ENCODE peak calls at places on chromosomes 6 and 20, in nine cellular contexts. One of them, this sample, is unnamed.

GRCh38 chr6:150201791-150202329 is 59.0 kb downstream of the PPP1R14C start:
- DNase-seq in sigmoid colon: no peak
- DNase-seq in midbrain: no peak
- DNase-seq in effector memory CD4-positive, alpha-beta T cell: no peak
- DNase-seq in iPS-NIHi11: no peak
- DNase-seq in CD4-positive, alpha-beta T cell: no peak
- DNase-seq in stimulated activated CD8-positive, alpha-beta memory T cell treated with anti-CD3 and anti-CD28 coated beads, Interleukin-7, amount 100 ng/mL, for 1 hour: no peak
- DNase-seq in stimulated activated CD4-positive, alpha-beta T cell treated with anti-CD3 and anti-CD28 coated beads, Interleukin-4, amount 100 ng/mL, for 48 hours: no peak
- DNase-seq in NCI-H524 treated with DMSO at 0.1 percent for 48 hours: no peak
- DNase-seq in this sample: no peak

GRCh38 chr6:90955246-90955645 is 368.4 kb upstream of the MAP3K7 start:
- DNase-seq in NCI-H524 treated with DMSO at 0.1 percent for 48 hours: no peak
- DNase-seq in CD4-positive, alpha-beta T cell: no peak
- DNase-seq in sigmoid colon: no peak
- DNase-seq in stimulated activated CD4-positive, alpha-beta T cell treated with anti-CD3 and anti-CD28 coated beads, Interleukin-4, amount 100 ng/mL, for 48 hours: no peak
- DNase-seq in effector memory CD4-positive, alpha-beta T cell: no peak
- DNase-seq in iPS-NIHi11: no peak
- DNase-seq in midbrain: no peak
- DNase-seq in stimulated activated CD8-positive, alpha-beta memory T cell treated with anti-CD3 and anti-CD28 coated beads, Interleukin-7, amount 100 ng/mL, for 1 hour: no peak
- DNase-seq in this sample: no peak

GRCh38 chr6:16472349-16473069 is 234.1 kb downstream of the GMPR start:
- DNase-seq in stimulated activated CD8-positive, alpha-beta memory T cell treated with anti-CD3 and anti-CD28 coated beads, Interleukin-7, amount 100 ng/mL, for 1 hour: no peak
- DNase-seq in CD4-positive, alpha-beta T cell: no peak
- DNase-seq in sigmoid colon: no peak
- DNase-seq in effector memory CD4-positive, alpha-beta T cell: no peak
- DNase-seq in stimulated activated CD4-positive, alpha-beta T cell treated with anti-CD3 and anti-CD28 coated beads, Interleukin-4, amount 100 ng/mL, for 48 hours: no peak
- DNase-seq in NCI-H524 treated with DMSO at 0.1 percent for 48 hours: no peak
- DNase-seq in iPS-NIHi11: no peak
- DNase-seq in midbrain: no peak
- DNase-seq in this sample: peak; percentile 76

GRCh38 chr6:92810913-92811312 is 608.4 kb downstream of the EPHA7 start:
- DNase-seq in effector memory CD4-positive, alpha-beta T cell: no peak
- DNase-seq in iPS-NIHi11: peak; percentile 63
- DNase-seq in stimulated activated CD4-positive, alpha-beta T cell treated with anti-CD3 and anti-CD28 coated beads, Interleukin-4, amount 100 ng/mL, for 48 hours: no peak
- DNase-seq in stimulated activated CD8-positive, alpha-beta memory T cell treated with anti-CD3 and anti-CD28 coated beads, Interleukin-7, amount 100 ng/mL, for 1 hour: no peak
- DNase-seq in CD4-positive, alpha-beta T cell: no peak
- DNase-seq in sigmoid colon: no peak
- DNase-seq in midbrain: no peak
- DNase-seq in NCI-H524 treated with DMSO at 0.1 percent for 48 hours: peak; percentile 35
- DNase-seq in this sample: peak; percentile 65

GRCh38 chr20:57389695-57390603 is 1.2 kb upstream of the RBM38 start:
- DNase-seq in sigmoid colon: peak; percentile 74
- DNase-seq in CD4-positive, alpha-beta T cell: peak; percentile 57
- DNase-seq in midbrain: no peak
- DNase-seq in NCI-H524 treated with DMSO at 0.1 percent for 48 hours: no peak
- DNase-seq in stimulated activated CD8-positive, alpha-beta memory T cell treated with anti-CD3 and anti-CD28 coated beads, Interleukin-7, amount 100 ng/mL, for 1 hour: no peak
- DNase-seq in stimulated activated CD4-positive, alpha-beta T cell treated with anti-CD3 and anti-CD28 coated beads, Interleukin-4, amount 100 ng/mL, for 48 hours: peak; percentile 61
- DNase-seq in effector memory CD4-positive, alpha-beta T cell: peak; percentile 74
- DNase-seq in iPS-NIHi11: no peak
- DNase-seq in this sample: peak; percentile 36

GRCh38 chr20:64223526-64224067 is 32.0 kb upstream of the PCMTD2 start:
- DNase-seq in NCI-H524 treated with DMSO at 0.1 percent for 48 hours: no peak
- DNase-seq in sigmoid colon: no peak
- DNase-seq in stimulated activated CD8-positive, alpha-beta memory T cell treated with anti-CD3 and anti-CD28 coated beads, Interleukin-7, amount 100 ng/mL, for 1 hour: no peak
- DNase-seq in effector memory CD4-positive, alpha-beta T cell: no peak
- DNase-seq in iPS-NIHi11: peak; percentile 95
- DNase-seq in midbrain: no peak
- DNase-seq in CD4-positive, alpha-beta T cell: no peak
- DNase-seq in stimulated activated CD4-positive, alpha-beta T cell treated with anti-CD3 and anti-CD28 coated beads, Interleukin-4, amount 100 ng/mL, for 48 hours: no peak
- DNase-seq in this sample: peak; percentile 50

GRCh38 chr6:39263299-39264037 is 34.2 kb upstream of the KCNK5 start:
- DNase-seq in effector memory CD4-positive, alpha-beta T cell: no peak
- DNase-seq in CD4-positive, alpha-beta T cell: no peak
- DNase-seq in stimulated activated CD4-positive, alpha-beta T cell treated with anti-CD3 and anti-CD28 coated beads, Interleukin-4, amount 100 ng/mL, for 48 hours: no peak
- DNase-seq in sigmoid colon: no peak
- DNase-seq in NCI-H524 treated with DMSO at 0.1 percent for 48 hours: no peak
- DNase-seq in stimulated activated CD8-positive, alpha-beta memory T cell treated with anti-CD3 and anti-CD28 coated beads, Interleukin-7, amount 100 ng/mL, for 1 hour: no peak
- DNase-seq in iPS-NIHi11: peak; percentile 53
- DNase-seq in midbrain: no peak
- DNase-seq in this sample: no peak

GRCh38 chr20:46117704-46118467 is at the start of gene CD40:
- DNase-seq in stimulated activated CD4-positive, alpha-beta T cell treated with anti-CD3 and anti-CD28 coated beads, Interleukin-4, amount 100 ng/mL, for 48 hours: peak; percentile 57
- DNase-seq in effector memory CD4-positive, alpha-beta T cell: peak; percentile 62
- DNase-seq in CD4-positive, alpha-beta T cell: peak; percentile 58
- DNase-seq in sigmoid colon: peak; percentile 95
- DNase-seq in stimulated activated CD8-positive, alpha-beta memory T cell treated with anti-CD3 and anti-CD28 coated beads, Interleukin-7, amount 100 ng/mL, for 1 hour: peak; percentile 45
- DNase-seq in midbrain: peak; percentile 44
- DNase-seq in NCI-H524 treated with DMSO at 0.1 percent for 48 hours: no peak
- DNase-seq in iPS-NIHi11: peak; percentile 98
- DNase-seq in this sample: peak; percentile 62

GRCh38 chr20:10591956-10592521 is 81.8 kb downstream of the JAG1 start:
- DNase-seq in midbrain: no peak
- DNase-seq in iPS-NIHi11: no peak
- DNase-seq in NCI-H524 treated with DMSO at 0.1 percent for 48 hours: no peak
- DNase-seq in sigmoid colon: no peak
- DNase-seq in stimulated activated CD4-positive, alpha-beta T cell treated with anti-CD3 and anti-CD28 coated beads, Interleukin-4, amount 100 ng/mL, for 48 hours: no peak
- DNase-seq in stimulated activated CD8-positive, alpha-beta memory T cell treated with anti-CD3 and anti-CD28 coated beads, Interleukin-7, amount 100 ng/mL, for 1 hour: no peak
- DNase-seq in CD4-positive, alpha-beta T cell: no peak
- DNase-seq in effector memory CD4-positive, alpha-beta T cell: no peak
- DNase-seq in this sample: no peak

GRCh38 chr6:38720295-38720694 is 5.2 kb downstream of the DNAH8 start:
- DNase-seq in stimulated activated CD8-positive, alpha-beta memory T cell treated with anti-CD3 and anti-CD28 coated beads, Interleukin-7, amount 100 ng/mL, for 1 hour: no peak
- DNase-seq in stimulated activated CD4-positive, alpha-beta T cell treated with anti-CD3 and anti-CD28 coated beads, Interleukin-4, amount 100 ng/mL, for 48 hours: no peak
- DNase-seq in CD4-positive, alpha-beta T cell: no peak
- DNase-seq in NCI-H524 treated with DMSO at 0.1 percent for 48 hours: no peak
- DNase-seq in effector memory CD4-positive, alpha-beta T cell: no peak
- DNase-seq in midbrain: no peak
- DNase-seq in sigmoid colon: no peak
- DNase-seq in iPS-NIHi11: peak; percentile 21
- DNase-seq in this sample: peak; percentile 53

GRCh38 chr6:41571066-41571780 is 25.0 kb downstream of the FOXP4 start:
- DNase-seq in CD4-positive, alpha-beta T cell: no peak
- DNase-seq in stimulated activated CD4-positive, alpha-beta T cell treated with anti-CD3 and anti-CD28 coated beads, Interleukin-4, amount 100 ng/mL, for 48 hours: no peak
- DNase-seq in midbrain: no peak
- DNase-seq in stimulated activated CD8-positive, alpha-beta memory T cell treated with anti-CD3 and anti-CD28 coated beads, Interleukin-7, amount 100 ng/mL, for 1 hour: no peak
- DNase-seq in sigmoid colon: no peak
- DNase-seq in NCI-H524 treated with DMSO at 0.1 percent for 48 hours: no peak
- DNase-seq in effector memory CD4-positive, alpha-beta T cell: no peak
- DNase-seq in iPS-NIHi11: no peak
- DNase-seq in this sample: no peak

GRCh38 chr20:57388953-57389694 is 2.1 kb upstream of the RBM38 start:
- DNase-seq in NCI-H524 treated with DMSO at 0.1 percent for 48 hours: no peak
- DNase-seq in iPS-NIHi11: peak; percentile 90
- DNase-seq in effector memory CD4-positive, alpha-beta T cell: peak; percentile 30
- DNase-seq in stimulated activated CD8-positive, alpha-beta memory T cell treated with anti-CD3 and anti-CD28 coated beads, Interleukin-7, amount 100 ng/mL, for 1 hour: no peak
- DNase-seq in sigmoid colon: peak; percentile 92
- DNase-seq in midbrain: peak; percentile 61
- DNase-seq in CD4-positive, alpha-beta T cell: peak; percentile 43
- DNase-seq in stimulated activated CD4-positive, alpha-beta T cell treated with anti-CD3 and anti-CD28 coated beads, Interleukin-4, amount 100 ng/mL, for 48 hours: no peak
- DNase-seq in this sample: peak; percentile 45

GRCh38 chr6:105522626-105523322 is 119.9 kb upstream of the PREP start:
- DNase-seq in CD4-positive, alpha-beta T cell: no peak
- DNase-seq in stimulated activated CD4-positive, alpha-beta T cell treated with anti-CD3 and anti-CD28 coated beads, Interleukin-4, amount 100 ng/mL, for 48 hours: no peak
- DNase-seq in NCI-H524 treated with DMSO at 0.1 percent for 48 hours: no peak
- DNase-seq in stimulated activated CD8-positive, alpha-beta memory T cell treated with anti-CD3 and anti-CD28 coated beads, Interleukin-7, amount 100 ng/mL, for 1 hour: no peak
- DNase-seq in sigmoid colon: no peak
- DNase-seq in midbrain: no peak
- DNase-seq in iPS-NIHi11: no peak
- DNase-seq in effector memory CD4-positive, alpha-beta T cell: no peak
- DNase-seq in this sample: peak; percentile 40

GRCh38 chr6:33160728-33161323 is 31.4 kb downstream of the COL11A2 start:
- DNase-seq in stimulated activated CD4-positive, alpha-beta T cell treated with anti-CD3 and anti-CD28 coated beads, Interleukin-4, amount 100 ng/mL, for 48 hours: no peak
- DNase-seq in midbrain: no peak
- DNase-seq in sigmoid colon: peak; percentile 90
- DNase-seq in stimulated activated CD8-positive, alpha-beta memory T cell treated with anti-CD3 and anti-CD28 coated beads, Interleukin-7, amount 100 ng/mL, for 1 hour: no peak
- DNase-seq in iPS-NIHi11: peak; percentile 70
- DNase-seq in effector memory CD4-positive, alpha-beta T cell: no peak
- DNase-seq in CD4-positive, alpha-beta T cell: no peak
- DNase-seq in NCI-H524 treated with DMSO at 0.1 percent for 48 hours: no peak
- DNase-seq in this sample: peak; percentile 82

GRCh38 chr20:51354769-51355319 is 187.7 kb downstream of the NFATC2 start:
- DNase-seq in iPS-NIHi11: no peak
- DNase-seq in stimulated activated CD8-positive, alpha-beta memory T cell treated with anti-CD3 and anti-CD28 coated beads, Interleukin-7, amount 100 ng/mL, for 1 hour: no peak
- DNase-seq in midbrain: no peak
- DNase-seq in sigmoid colon: peak; percentile 63
- DNase-seq in stimulated activated CD4-positive, alpha-beta T cell treated with anti-CD3 and anti-CD28 coated beads, Interleukin-4, amount 100 ng/mL, for 48 hours: no peak
- DNase-seq in CD4-positive, alpha-beta T cell: no peak
- DNase-seq in NCI-H524 treated with DMSO at 0.1 percent for 48 hours: no peak
- DNase-seq in effector memory CD4-positive, alpha-beta T cell: no peak
- DNase-seq in this sample: peak; percentile 45

GRCh38 chr6:137277971-137278602 is 58.9 kb upstream of the IFNGR1 start:
- DNase-seq in stimulated activated CD8-positive, alpha-beta memory T cell treated with anti-CD3 and anti-CD28 coated beads, Interleukin-7, amount 100 ng/mL, for 1 hour: no peak
- DNase-seq in iPS-NIHi11: peak; percentile 42
- DNase-seq in effector memory CD4-positive, alpha-beta T cell: no peak
- DNase-seq in midbrain: no peak
- DNase-seq in stimulated activated CD4-positive, alpha-beta T cell treated with anti-CD3 and anti-CD28 coated beads, Interleukin-4, amount 100 ng/mL, for 48 hours: no peak
- DNase-seq in NCI-H524 treated with DMSO at 0.1 percent for 48 hours: no peak
- DNase-seq in sigmoid colon: no peak
- DNase-seq in CD4-positive, alpha-beta T cell: no peak
- DNase-seq in this sample: peak; percentile 64

GRCh38 chr6:138817799-138818198 is 21.9 kb downstream of the ECT2L start:
- DNase-seq in NCI-H524 treated with DMSO at 0.1 percent for 48 hours: no peak
- DNase-seq in midbrain: no peak
- DNase-seq in effector memory CD4-positive, alpha-beta T cell: no peak
- DNase-seq in iPS-NIHi11: peak; percentile 75
- DNase-seq in stimulated activated CD8-positive, alpha-beta memory T cell treated with anti-CD3 and anti-CD28 coated beads, Interleukin-7, amount 100 ng/mL, for 1 hour: no peak
- DNase-seq in CD4-positive, alpha-beta T cell: no peak
- DNase-seq in sigmoid colon: no peak
- DNase-seq in stimulated activated CD4-positive, alpha-beta T cell treated with anti-CD3 and anti-CD28 coated beads, Interleukin-4, amount 100 ng/mL, for 48 hours: no peak
- DNase-seq in this sample: peak; percentile 95

GRCh38 chr20:58260006-58260405 is 31.6 kb upstream of the ANKRD60 start:
- DNase-seq in sigmoid colon: no peak
- DNase-seq in effector memory CD4-positive, alpha-beta T cell: no peak
- DNase-seq in CD4-positive, alpha-beta T cell: no peak
- DNase-seq in midbrain: no peak
- DNase-seq in NCI-H524 treated with DMSO at 0.1 percent for 48 hours: no peak
- DNase-seq in stimulated activated CD4-positive, alpha-beta T cell treated with anti-CD3 and anti-CD28 coated beads, Interleukin-4, amount 100 ng/mL, for 48 hours: no peak
- DNase-seq in iPS-NIHi11: no peak
- DNase-seq in stimulated activated CD8-positive, alpha-beta memory T cell treated with anti-CD3 and anti-CD28 coated beads, Interleukin-7, amount 100 ng/mL, for 1 hour: no peak
- DNase-seq in this sample: no peak

GRCh38 chr20:9442858-9443257 is 71.5 kb upstream of the LAMP5 start:
- DNase-seq in stimulated activated CD8-positive, alpha-beta memory T cell treated with anti-CD3 and anti-CD28 coated beads, Interleukin-7, amount 100 ng/mL, for 1 hour: no peak
- DNase-seq in effector memory CD4-positive, alpha-beta T cell: no peak
- DNase-seq in sigmoid colon: no peak
- DNase-seq in iPS-NIHi11: no peak
- DNase-seq in midbrain: no peak
- DNase-seq in stimulated activated CD4-positive, alpha-beta T cell treated with anti-CD3 and anti-CD28 coated beads, Interleukin-4, amount 100 ng/mL, for 48 hours: no peak
- DNase-seq in NCI-H524 treated with DMSO at 0.1 percent for 48 hours: no peak
- DNase-seq in CD4-positive, alpha-beta T cell: no peak
- DNase-seq in this sample: peak; percentile 22

GRCh38 chr6:31558631-31559500 is 11.5 kb downstream of the NFKBIL1 start:
- DNase-seq in sigmoid colon: peak; percentile 69
- DNase-seq in stimulated activated CD8-positive, alpha-beta memory T cell treated with anti-CD3 and anti-CD28 coated beads, Interleukin-7, amount 100 ng/mL, for 1 hour: peak; percentile 38
- DNase-seq in stimulated activated CD4-positive, alpha-beta T cell treated with anti-CD3 and anti-CD28 coated beads, Interleukin-4, amount 100 ng/mL, for 48 hours: peak; percentile 42
- DNase-seq in midbrain: peak; percentile 47
- DNase-seq in effector memory CD4-positive, alpha-beta T cell: peak; percentile 64
- DNase-seq in CD4-positive, alpha-beta T cell: peak; percentile 55
- DNase-seq in NCI-H524 treated with DMSO at 0.1 percent for 48 hours: no peak
- DNase-seq in iPS-NIHi11: no peak
- DNase-seq in this sample: no peak

GRCh38 chr20:1383621-1384404 is 9.0 kb downstream of the FKBP1A start:
- DNase-seq in stimulated activated CD8-positive, alpha-beta memory T cell treated with anti-CD3 and anti-CD28 coated beads, Interleukin-7, amount 100 ng/mL, for 1 hour: no peak
- DNase-seq in iPS-NIHi11: no peak
- DNase-seq in NCI-H524 treated with DMSO at 0.1 percent for 48 hours: no peak
- DNase-seq in stimulated activated CD4-positive, alpha-beta T cell treated with anti-CD3 and anti-CD28 coated beads, Interleukin-4, amount 100 ng/mL, for 48 hours: no peak
- DNase-seq in midbrain: no peak
- DNase-seq in CD4-positive, alpha-beta T cell: no peak
- DNase-seq in sigmoid colon: no peak
- DNase-seq in effector memory CD4-positive, alpha-beta T cell: no peak
- DNase-seq in this sample: no peak

GRCh38 chr6:112286010-112286409 is 31.6 kb upstream of the LAMA4 start:
- DNase-seq in effector memory CD4-positive, alpha-beta T cell: peak; percentile 28
- DNase-seq in CD4-positive, alpha-beta T cell: peak; percentile 26
- DNase-seq in NCI-H524 treated with DMSO at 0.1 percent for 48 hours: no peak
- DNase-seq in stimulated activated CD4-positive, alpha-beta T cell treated with anti-CD3 and anti-CD28 coated beads, Interleukin-4, amount 100 ng/mL, for 48 hours: peak; percentile 5
- DNase-seq in sigmoid colon: no peak
- DNase-seq in stimulated activated CD8-positive, alpha-beta memory T cell treated with anti-CD3 and anti-CD28 coated beads, Interleukin-7, amount 100 ng/mL, for 1 hour: peak; percentile 3
- DNase-seq in iPS-NIHi11: no peak
- DNase-seq in midbrain: no peak
- DNase-seq in this sample: no peak

GRCh38 chr6:16712931-16713484 is 48.3 kb downstream of the ATXN1 start:
- DNase-seq in midbrain: peak; percentile 53
- DNase-seq in CD4-positive, alpha-beta T cell: no peak
- DNase-seq in effector memory CD4-positive, alpha-beta T cell: no peak
- DNase-seq in stimulated activated CD4-positive, alpha-beta T cell treated with anti-CD3 and anti-CD28 coated beads, Interleukin-4, amount 100 ng/mL, for 48 hours: no peak
- DNase-seq in iPS-NIHi11: no peak
- DNase-seq in stimulated activated CD8-positive, alpha-beta memory T cell treated with anti-CD3 and anti-CD28 coated beads, Interleukin-7, amount 100 ng/mL, for 1 hour: no peak
- DNase-seq in sigmoid colon: peak; percentile 70
- DNase-seq in NCI-H524 treated with DMSO at 0.1 percent for 48 hours: no peak
- DNase-seq in this sample: peak; percentile 90

GRCh38 chr20:24763386-24764026 is 185.6 kb upstream of the CST7 start:
- DNase-seq in iPS-NIHi11: no peak
- DNase-seq in CD4-positive, alpha-beta T cell: no peak
- DNase-seq in effector memory CD4-positive, alpha-beta T cell: no peak
- DNase-seq in stimulated activated CD4-positive, alpha-beta T cell treated with anti-CD3 and anti-CD28 coated beads, Interleukin-4, amount 100 ng/mL, for 48 hours: no peak
- DNase-seq in sigmoid colon: no peak
- DNase-seq in midbrain: no peak
- DNase-seq in stimulated activated CD8-positive, alpha-beta memory T cell treated with anti-CD3 and anti-CD28 coated beads, Interleukin-7, amount 100 ng/mL, for 1 hour: no peak
- DNase-seq in NCI-H524 treated with DMSO at 0.1 percent for 48 hours: no peak
- DNase-seq in this sample: no peak

GRCh38 chr20:50992733-50993457 is 30.0 kb downstream of the KCNG1 start:
- DNase-seq in stimulated activated CD8-positive, alpha-beta memory T cell treated with anti-CD3 and anti-CD28 coated beads, Interleukin-7, amount 100 ng/mL, for 1 hour: no peak
- DNase-seq in NCI-H524 treated with DMSO at 0.1 percent for 48 hours: peak; percentile 71
- DNase-seq in effector memory CD4-positive, alpha-beta T cell: no peak
- DNase-seq in iPS-NIHi11: peak; percentile 100
- DNase-seq in stimulated activated CD4-positive, alpha-beta T cell treated with anti-CD3 and anti-CD28 coated beads, Interleukin-4, amount 100 ng/mL, for 48 hours: peak; percentile 37
- DNase-seq in CD4-positive, alpha-beta T cell: peak; percentile 37
- DNase-seq in midbrain: no peak
- DNase-seq in sigmoid colon: no peak
- DNase-seq in this sample: peak; percentile 90

GRCh38 chr6:158536891-158537798 is 22.7 kb upstream of the TMEM181 start:
- DNase-seq in sigmoid colon: no peak
- DNase-seq in NCI-H524 treated with DMSO at 0.1 percent for 48 hours: peak; percentile 14
- DNase-seq in stimulated activated CD4-positive, alpha-beta T cell treated with anti-CD3 and anti-CD28 coated beads, Interleukin-4, amount 100 ng/mL, for 48 hours: no peak
- DNase-seq in CD4-positive, alpha-beta T cell: no peak
- DNase-seq in iPS-NIHi11: peak; percentile 84
- DNase-seq in effector memory CD4-positive, alpha-beta T cell: peak; percentile 4
- DNase-seq in midbrain: peak; percentile 24
- DNase-seq in stimulated activated CD8-positive, alpha-beta memory T cell treated with anti-CD3 and anti-CD28 coated beads, Interleukin-7, amount 100 ng/mL, for 1 hour: no peak
- DNase-seq in this sample: no peak

GRCh38 chr20:36548704-36549627 is 7.6 kb downstream of the MYL9 start:
- DNase-seq in stimulated activated CD4-positive, alpha-beta T cell treated with anti-CD3 and anti-CD28 coated beads, Interleukin-4, amount 100 ng/mL, for 48 hours: no peak
- DNase-seq in CD4-positive, alpha-beta T cell: no peak
- DNase-seq in stimulated activated CD8-positive, alpha-beta memory T cell treated with anti-CD3 and anti-CD28 coated beads, Interleukin-7, amount 100 ng/mL, for 1 hour: no peak
- DNase-seq in effector memory CD4-positive, alpha-beta T cell: no peak
- DNase-seq in midbrain: no peak
- DNase-seq in sigmoid colon: peak; percentile 72
- DNase-seq in iPS-NIHi11: no peak
- DNase-seq in NCI-H524 treated with DMSO at 0.1 percent for 48 hours: no peak
- DNase-seq in this sample: no peak

GRCh38 chr6:142478117-142478516 is 176.3 kb downstream of the ADGRG6 start:
- DNase-seq in effector memory CD4-positive, alpha-beta T cell: no peak
- DNase-seq in midbrain: no peak
- DNase-seq in NCI-H524 treated with DMSO at 0.1 percent for 48 hours: peak; percentile 10
- DNase-seq in iPS-NIHi11: peak; percentile 22
- DNase-seq in sigmoid colon: no peak
- DNase-seq in stimulated activated CD4-positive, alpha-beta T cell treated with anti-CD3 and anti-CD28 coated beads, Interleukin-4, amount 100 ng/mL, for 48 hours: no peak
- DNase-seq in CD4-positive, alpha-beta T cell: no peak
- DNase-seq in stimulated activated CD8-positive, alpha-beta memory T cell treated with anti-CD3 and anti-CD28 coated beads, Interleukin-7, amount 100 ng/mL, for 1 hour: no peak
- DNase-seq in this sample: peak; percentile 50

GRCh38 chr6:169848946-169849345 is 97.5 kb downstream of the ERMARD start:
- DNase-seq in stimulated activated CD8-positive, alpha-beta memory T cell treated with anti-CD3 and anti-CD28 coated beads, Interleukin-7, amount 100 ng/mL, for 1 hour: no peak
- DNase-seq in midbrain: no peak
- DNase-seq in sigmoid colon: no peak
- DNase-seq in iPS-NIHi11: no peak
- DNase-seq in stimulated activated CD4-positive, alpha-beta T cell treated with anti-CD3 and anti-CD28 coated beads, Interleukin-4, amount 100 ng/mL, for 48 hours: no peak
- DNase-seq in effector memory CD4-positive, alpha-beta T cell: no peak
- DNase-seq in NCI-H524 treated with DMSO at 0.1 percent for 48 hours: no peak
- DNase-seq in CD4-positive, alpha-beta T cell: no peak
- DNase-seq in this sample: no peak